ENCODE peak calls at places on chromosomes 11 and 22, in ten cellular contexts. O is H9; V is PC-9; J is thoracic aorta; H is endothelial cell of umbilical vein; X is kidney; C is GM23248; U is psoas muscle; P is sigmoid colon; N is CD8-positive, alpha-beta T cell. L is an unnamed sample.

GRCh38 chr11:76673164-76674142 is 2.9 kb upstream of the LRRC32 start:
- DNase-seq in V (no peak), U (peak; percentile 19), H (no peak), O (no peak), C (no peak), X (no peak), J (no peak), N (no peak), P (no peak), L (no peak)

GRCh38 chr22:35846804-35847203 is 129.1 kb downstream of the APOL5 start:
- DNase-seq in N (no peak), O (no peak), J (no peak), V (no peak), U (no peak), P (no peak), H (no peak), X (no peak), C (no peak), L (no peak)

GRCh38 chr11:102662607-102663006 is 37.5 kb upstream of the MMP20 start:
- DNase-seq in V (no peak), C (no peak), O (no peak), N (no peak), J (no peak), P (no peak), H (no peak), U (no peak), X (no peak), L (no peak)

GRCh38 chr22:20572132-20572802 is 64.9 kb downstream of the MED15 start:
- DNase-seq in J (no peak), U (peak; percentile 28), X (no peak), P (no peak), O (no peak), N (no peak), C (no peak), V (no peak), H (no peak), L (no peak)

GRCh38 chr11:92035488-92035887 is 189.1 kb upstream of the FAT3 start:
- DNase-seq in V (peak; percentile 70), O (no peak), P (no peak), N (no peak), X (no peak), C (no peak), J (no peak), U (no peak), H (no peak), L (no peak)

GRCh38 chr11:122085264-122085663 is 30.8 kb downstream of the BLID start:
- DNase-seq in O (no peak), X (no peak), N (no peak), J (no peak), H (peak; percentile 75), P (no peak), V (no peak), U (no peak), C (peak; percentile 89), L (no peak)

GRCh38 chr11:1234771-1235614 is 12.1 kb downstream of the MUC5B start:
- DNase-seq in V (no peak), P (peak; percentile 48), X (peak; percentile 61), U (peak; percentile 50), N (no peak), C (no peak), O (peak; percentile 22), J (no peak), H (no peak), L (no peak)

GRCh38 chr11:79415411-79415810 is 25.4 kb downstream of the TENM4 start:
- DNase-seq in O (no peak), V (no peak), H (no peak), J (no peak), C (peak; percentile 39), U (no peak), N (no peak), P (no peak), X (no peak), L (no peak)

GRCh38 chr11:32231909-32232493 is 141.1 kb downstream of the RCN1 start:
- DNase-seq in O (peak; percentile 67), C (peak; percentile 63), V (no peak), N (no peak), J (no peak), X (no peak), H (peak; percentile 21), U (no peak), P (no peak), L (no peak)

GRCh38 chr11:128222245-128222959 is 365.0 kb downstream of the ETS1 start:
- DNase-seq in V (no peak), J (no peak), P (no peak), O (no peak), U (no peak), C (no peak), H (peak; percentile 39), X (no peak), N (no peak), L (no peak)

GRCh38 chr11:96130061-96130460 is 206.2 kb upstream of the MTMR2 start:
- DNase-seq in O (no peak), C (no peak), N (no peak), P (no peak), X (no peak), H (no peak), U (no peak), J (no peak), V (no peak), L (no peak)

GRCh38 chr11:64226507-64227051 is 505 bp downstream of the NUDT22 start:
- DNase-seq in V (peak; percentile 63), J (no peak), U (peak; percentile 76), O (peak; percentile 69), H (no peak), X (peak; percentile 91), N (no peak), P (peak; percentile 80), C (peak; percentile 51), L (no peak)

GRCh38 chr11:76215946-76216345 is 9.6 kb upstream of the WNT11 start:
- DNase-seq in O (no peak), V (no peak), J (no peak), C (peak; percentile 92), N (no peak), X (peak; percentile 21), P (no peak), H (no peak), U (peak; percentile 44), L (no peak)

GRCh38 chr11:99316761-99317475 is 296.2 kb downstream of the CNTN5 start:
- DNase-seq in V (no peak), N (no peak), X (no peak), U (peak; percentile 39), H (no peak), J (no peak), P (no peak), O (no peak), C (peak; percentile 38), L (no peak)
- H3K9me3 ChIP-seq in V (no peaks in the 10 kb centered on the region), N (no peaks in the 10 kb centered on the region), X (no peaks in the 10 kb centered on the region), U (no peaks in the 10 kb centered on the region), H (no peaks in the 10 kb centered on the region), J (no peaks in the 10 kb centered on the region), P (no peaks in the 10 kb centered on the region), O (no peaks in the 10 kb centered on the region), C (no peaks in the 10 kb centered on the region), L (no peaks in the 10 kb centered on the region)

DNA sequence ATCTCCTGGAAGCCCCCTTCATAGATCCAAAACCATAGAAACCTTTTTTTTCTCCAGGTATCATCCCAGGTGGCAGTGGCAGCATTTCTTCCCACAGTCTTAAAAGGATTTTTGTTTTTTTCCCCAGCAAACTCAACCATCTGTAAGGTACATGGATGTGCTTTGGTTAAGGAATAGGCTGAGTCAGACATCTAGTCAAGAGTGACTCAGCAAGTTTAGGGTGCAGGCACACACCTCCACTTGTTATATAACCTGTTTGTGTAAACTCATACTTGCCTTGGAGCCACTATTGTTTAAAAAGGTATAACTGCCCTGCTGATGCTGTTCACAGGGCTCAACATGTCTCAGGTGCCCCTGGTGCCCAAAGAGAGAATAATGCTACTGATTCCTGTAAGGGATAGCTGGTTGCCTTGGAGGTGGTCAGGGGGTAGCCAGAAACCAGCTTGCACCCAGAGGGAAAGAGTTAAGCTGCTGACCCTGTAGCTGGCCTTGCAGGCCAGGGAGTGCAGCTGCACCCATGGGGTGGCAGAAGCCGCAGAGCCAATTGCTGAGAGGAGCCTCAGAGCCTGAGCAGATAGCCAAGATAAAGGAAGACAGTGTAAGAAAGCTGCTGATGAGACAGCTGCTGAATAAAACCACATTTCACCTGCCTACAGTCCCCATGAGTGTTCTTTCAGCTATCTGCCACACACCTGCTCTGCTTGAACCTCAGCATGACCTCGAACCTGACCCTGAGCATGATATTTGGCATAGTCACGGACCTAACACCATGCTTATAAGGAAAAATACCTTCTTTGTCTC is 1726.1 kb upstream of the RAG2 start:
- DNase-seq in J (no peak), C (no peak), P (no peak), U (no peak), N (no peak), X (no peak), H (no peak), V (no peak), O (peak; percentile 34), L (no peak)
- H3K9me3 ChIP-seq in J (no peaks in the 10 kb centered on the region), C (no peaks in the 10 kb centered on the region), P (no peaks in the 10 kb centered on the region), U (no peaks in the 10 kb centered on the region), N (no peaks in the 10 kb centered on the region), X (no peaks in the 10 kb centered on the region), H (no peaks in the 10 kb centered on the region), V (no peaks in the 10 kb centered on the region), O (no peaks in the 10 kb centered on the region), L (peaks cover 8% of the 10 kb centered on the region)

DNA sequence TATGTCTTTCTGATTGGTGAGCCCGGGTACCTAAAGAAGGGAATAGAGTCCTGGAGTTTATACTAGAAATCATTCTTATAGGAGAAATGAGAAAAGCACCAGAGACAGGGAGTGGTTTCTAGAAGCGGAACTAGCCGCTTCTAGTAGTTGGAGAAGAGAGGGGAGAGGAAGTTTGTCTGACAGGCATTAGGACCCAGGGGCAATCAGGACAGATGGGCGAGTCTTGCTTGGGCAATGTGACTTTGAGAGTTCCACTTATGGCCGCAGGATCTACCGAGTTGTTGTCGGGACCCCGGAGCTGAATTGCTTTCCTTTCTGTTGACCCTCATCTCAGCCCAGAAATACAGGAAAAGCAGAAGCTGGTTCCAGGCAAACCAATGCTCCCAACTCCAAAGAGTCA is 596.8 kb upstream of the CNTN5 start:
- DNase-seq in C (no peak), O (no peak), U (no peak), X (no peak), V (no peak), P (no peak), J (no peak), N (no peak), H (no peak), L (no peak)
- H3K9me3 ChIP-seq in C (no peaks in the 10 kb centered on the region), O (no peaks in the 10 kb centered on the region), U (peaks cover 21% of the 10 kb centered on the region), X (no peaks in the 10 kb centered on the region), V (peaks cover 4% of the 10 kb centered on the region), P (peaks cover 2% of the 10 kb centered on the region), J (peaks cover 10% of the 10 kb centered on the region), N (no peaks in the 10 kb centered on the region), H (no peaks in the 10 kb centered on the region), L (no peaks in the 10 kb centered on the region)

DNA sequence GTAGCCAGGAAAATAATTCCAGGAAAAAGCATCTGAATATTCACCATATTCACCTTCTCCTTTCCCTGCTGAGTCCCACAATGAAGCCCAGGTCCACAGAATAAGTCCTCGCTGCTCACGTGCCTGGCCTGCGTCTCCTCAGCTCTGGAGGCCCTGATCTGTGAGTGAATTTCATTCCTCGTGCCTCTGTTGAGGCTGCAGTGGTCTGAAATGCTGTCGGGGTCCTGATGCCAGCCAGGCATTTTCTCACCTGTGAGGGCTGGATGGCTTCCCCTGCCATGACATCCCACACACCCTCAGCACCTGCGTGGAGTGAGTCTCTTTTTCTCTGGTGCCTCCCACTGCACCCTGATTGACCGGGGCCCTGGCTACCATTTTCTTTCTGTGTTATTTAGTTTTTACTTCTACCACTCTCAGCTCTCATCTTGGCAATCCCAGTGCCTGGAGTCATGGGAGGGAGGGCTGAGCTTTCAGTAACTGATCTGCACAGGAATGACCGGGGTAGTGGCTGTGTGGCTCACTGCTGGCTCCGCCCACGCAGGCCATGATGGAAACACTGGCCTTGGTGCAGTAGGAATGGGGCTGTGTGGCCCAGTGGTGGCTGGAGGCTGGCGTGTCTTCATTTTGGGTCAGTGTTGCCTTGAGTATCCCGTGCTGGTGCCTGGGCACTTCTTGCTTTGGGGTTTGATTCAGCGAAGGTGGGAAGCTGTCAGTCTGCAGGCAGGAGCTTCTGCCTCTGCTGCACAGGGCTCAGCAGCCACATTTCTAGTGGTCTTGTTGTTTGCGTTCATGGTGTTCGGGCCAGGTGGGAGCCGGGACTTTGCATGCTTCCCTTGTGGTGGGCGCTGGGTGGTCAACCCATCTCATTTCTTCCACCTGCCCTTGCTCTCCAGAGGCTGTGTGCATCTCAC is 807.2 kb downstream of the TBC1D22A start:
- DNase-seq in V (peak; percentile 3), U (no peak), X (no peak), H (no peak), C (no peak), J (no peak), O (no peak), N (no peak), P (no peak), L (no peak)
- H3K9me3 ChIP-seq in V (peaks cover 2% of the 10 kb centered on the region), U (no peaks in the 10 kb centered on the region), X (no peaks in the 10 kb centered on the region), H (peaks cover 6% of the 10 kb centered on the region), C (no peaks in the 10 kb centered on the region), J (no peaks in the 10 kb centered on the region), O (peaks cover 94% of the 10 kb centered on the region), N (no peaks in the 10 kb centered on the region), P (no peaks in the 10 kb centered on the region), L (no peaks in the 10 kb centered on the region)

L was measured in esophagus squamous epithelium.